ENCODE peak calls at places on chromosomes 11 and 22, in four cellular contexts. Y is IMR-90; D is activated CD4-positive, alpha-beta T cell treated with anti-CD3 and anti-CD28 coated beads, Interleukin-2, amount 50 U/mL, for 24 hours; E is body of pancreas. X is an unnamed sample.

GRCh38 chr22:39785232-39785631 is 108.3 kb downstream of the ENTHD1 start:
- DNase-seq in Y (no peak), D (no peak), E (no peak), X (no peak)

GRCh38 chr11:117000741-117001096 is 97.5 kb downstream of the SIK3 start:
- DNase-seq in Y (no peak), E (no peak), D (no peak), X (no peak)

GRCh38 chr11:96614846-96615245 is 225.0 kb downstream of the JRKL start:
- DNase-seq in Y (no peak), D (no peak), E (no peak), X (no peak)

GRCh38 chr11:12841946-12842630 is 167.0 kb upstream of the RASSF10 start:
- DNase-seq in E (peak), D (no peak), Y (peak), X (peak)

GRCh38 chr11:2461253-2462091 is 16.7 kb downstream of the KCNQ1 start:
- DNase-seq in E (peak), D (no peak), Y (no peak), X (peak)

GRCh38 chr11:518463-519202 is 11.6 kb upstream of the RNH1 start:
- DNase-seq in Y (peak), D (peak), E (peak), X (peak)

GRCh38 chr22:29431986-29432385 is 6.4 kb upstream of the RFPL1 start:
- DNase-seq in Y (no peak), E (no peak), D (no peak), X (no peak)

GRCh38 chr22:48800036-48800885 is 1027.4 kb downstream of the BRD1 start:
- DNase-seq in E (no peak), D (no peak), Y (no peak), X (no peak)

GRCh38 chr11:111443640-111444039 is 64.6 kb upstream of the POU2AF1 start:
- DNase-seq in D (no peak), Y (no peak), E (no peak), X (no peak)

GRCh38 chr11:10693509-10694071 is at the start of gene IRAG1:
- DNase-seq in Y (peak), D (no peak), E (peak), X (peak)

X was measured in amniotic epithelial cell.